ENCODE peak calls at places on chromosomes 3 and 15, in eight cellular contexts. R, J, L, K, O, W, M and I are unnamed samples.

GRCh38 chr3:12370758-12371157 is 81.9 kb downstream of the PPARG start:
- DNase-seq in O (peak), R (no peak), K (no peak), W (no peak), L (no peak), J (no peak), M (no peak), I (no peak)

GRCh38 chr3:30606301-30607031 is at the start of gene TGFBR2:
- DNase-seq in O (peak), W (peak), R (peak), M (peak), J (peak), K (peak), L (peak), I (peak)

GRCh38 chr15:47577476-47577875 is 139.8 kb upstream of the SEMA6D start:
- DNase-seq in W (no peak), R (no peak), K (no peak), J (no peak), O (no peak), L (no peak), M (peak), I (no peak)

GRCh38 chr3:109132801-109133473 is 3.6 kb upstream of the C3orf85 start:
- DNase-seq in M (no peak), R (no peak), K (no peak), L (no peak), J (no peak), W (no peak), O (no peak), I (no peak)

GRCh38 chr3:196115678-196116083 is 33.8 kb upstream of the TFRC start:
- DNase-seq in J (no peak), K (no peak), W (no peak), L (no peak), R (no peak), O (no peak), M (no peak), I (no peak)

GRCh38 chr3:123102249-123102648 is 35.4 kb downstream of the PDIA5 start:
- DNase-seq in W (no peak), J (no peak), L (no peak), R (no peak), M (no peak), K (no peak), O (no peak), I (no peak)

GRCh38 chr3:79383402-79384012 is 384.3 kb downstream of the ROBO1 start:
- DNase-seq in J (no peak), L (no peak), W (no peak), K (no peak), R (no peak), O (no peak), M (no peak), I (no peak)

GRCh38 chr15:40953713-40954074 is 423 bp downstream of the CHAC1 start:
- DNase-seq in O (no peak), R (no peak), L (no peak), W (peak), M (peak), K (no peak), J (no peak), I (no peak)

GRCh38 chr3:139935071-139935865 is at the start of gene CLSTN2:
- DNase-seq in M (peak), K (peak), J (no peak), W (peak), R (peak), O (no peak), L (no peak), I (peak)

GRCh38 chr15:90600954-90601353 is 71.2 kb downstream of the CRTC3 start:
- DNase-seq in R (no peak), M (no peak), O (no peak), W (no peak), J (no peak), K (no peak), L (no peak), I (no peak)

GRCh38 chr3:11470031-11470853 is 173.5 kb downstream of the VGLL4 start:
- DNase-seq in R (no peak), J (no peak), K (no peak), O (no peak), M (no peak), W (no peak), L (no peak), I (no peak)

GRCh38 chr3:31567036-31567435 is 34.3 kb downstream of the STT3B start:
- DNase-seq in J (no peak), O (no peak), M (peak), W (no peak), L (no peak), K (no peak), R (no peak), I (no peak)

GRCh38 chr15:68210821-68211655 is 5.9 kb upstream of the CALML4 start:
- DNase-seq in R (peak), K (peak), M (peak), W (peak), O (no peak), L (no peak), J (peak), I (no peak)

GRCh38 chr3:36175916-36176461 is 204.3 kb upstream of the STAC start:
- DNase-seq in K (no peak), O (no peak), M (no peak), J (no peak), R (no peak), L (no peak), W (no peak), I (no peak)

GRCh38 chr3:27623085-27623753 is 98.9 kb downstream of the EOMES start:
- DNase-seq in K (no peak), L (peak), O (no peak), W (no peak), R (no peak), J (no peak), M (no peak), I (no peak)

GRCh38 chr3:127959873-127960272 is 44.8 kb downstream of the KBTBD12 start:
- DNase-seq in W (no peak), L (no peak), K (no peak), J (no peak), O (no peak), R (no peak), M (no peak), I (no peak)

GRCh38 chr3:122880624-122881023 is 85.8 kb downstream of the SLC49A4 start:
- DNase-seq in O (no peak), M (no peak), R (no peak), J (no peak), K (no peak), L (no peak), W (no peak), I (no peak)

GRCh38 chr3:63519426-63519825 is 133.0 kb upstream of the SNTN start:
- DNase-seq in W (no peak), M (no peak), L (no peak), J (no peak), R (no peak), O (no peak), K (no peak), I (no peak)

GRCh38 chr3:64505419-64505818 is 182.4 kb downstream of the ADAMTS9 start:
- DNase-seq in W (no peak), R (no peak), J (no peak), M (no peak), K (no peak), L (no peak), O (no peak), I (no peak)

GRCh38 chr15:99249270-99249817 is at the start of gene TTC23:
- DNase-seq in M (no peak), K (peak), J (no peak), O (peak), L (no peak), W (no peak), R (no peak), I (no peak)

GRCh38 chr3:15271785-15272381 is 60.5 kb downstream of the SH3BP5 start:
- DNase-seq in J (peak), R (no peak), M (no peak), O (no peak), K (peak), L (no peak), W (peak), I (no peak)

GRCh38 chr3:13111874-13112520 is 38.8 kb upstream of the IQSEC1 start:
- DNase-seq in O (no peak), L (no peak), W (peak), R (no peak), M (no peak), J (no peak), K (no peak), I (no peak)

GRCh38 chr3:88150371-88150770 is 612 bp downstream of the C3orf38 start:
- DNase-seq in J (no peak), W (no peak), O (no peak), R (no peak), L (no peak), M (no peak), K (no peak), I (no peak)

GRCh38 chr3:185837409-185837808 is 12.6 kb upstream of the IGF2BP2 start:
- DNase-seq in K (no peak), L (no peak), R (no peak), J (no peak), M (no peak), W (no peak), O (no peak), I (no peak)

GRCh38 chr3:31105438-31106077 is 211.1 kb upstream of the GADL1 start:
- DNase-seq in R (no peak), K (no peak), M (no peak), J (no peak), O (no peak), L (no peak), W (no peak), I (no peak)

GRCh38 chr3:46675843-46676567 is 17.5 kb downstream of the ALS2CL start:
- DNase-seq in O (no peak), R (no peak), J (no peak), L (no peak), K (no peak), M (peak), W (peak), I (no peak)

GRCh38 chr3:48215466-48215865 is 7.8 kb upstream of the CAMP start:
- DNase-seq in R (no peak), O (no peak), W (no peak), J (no peak), K (peak), L (no peak), M (no peak), I (no peak)

GRCh38 chr3:71784914-71785593 is at the start of gene PROK2:
- DNase-seq in L (no peak), W (peak), R (no peak), J (no peak), O (no peak), K (no peak), M (peak), I (no peak)

GRCh38 chr3:141486416-141486734 is 452 bp upstream of the RASA2 start:
- DNase-seq in K (no peak), L (no peak), M (no peak), J (no peak), R (no peak), W (no peak), O (no peak), I (no peak)

GRCh38 chr3:141486735-141487418 is at the start of gene RASA2:
- DNase-seq in O (peak), L (no peak), K (peak), W (peak), R (no peak), M (peak), J (peak), I (peak)

GRCh38 chr3:141489184-141489583 is 2.4 kb downstream of the RASA2 start:
- DNase-seq in W (no peak), K (no peak), J (no peak), L (no peak), M (no peak), R (no peak), O (no peak), I (no peak)

GRCh38 chr3:141485578-141486415 is 1.0 kb upstream of the RASA2 start:
- DNase-seq in W (no peak), M (no peak), R (no peak), O (peak), J (no peak), L (no peak), K (no peak), I (no peak)

GRCh38 chr3:141487419-141488345 is 855 bp downstream of the RASA2 start:
- DNase-seq in W (peak), M (no peak), O (peak), K (peak), R (peak), L (no peak), J (peak), I (peak)
- TF ChIP-seq CTCF in W (no peak), M (no peak), O (no peak), K (no peak), R (no peak), L (no peak), J (no peak), I (no peak)

GRCh38 chr15:25742008-25742407 is 121.1 kb downstream of the ATP10A start:
- DNase-seq in R (no peak), K (no peak), W (no peak), L (no peak), J (no peak), O (no peak), M (no peak), I (peak)

GRCh38 chr15:25740438-25741252 is 122.5 kb downstream of the ATP10A start:
- DNase-seq in R (no peak), M (no peak), L (no peak), W (no peak), K (no peak), O (no peak), J (no peak), I (peak)

GRCh38 chr15:25738171-25738792 is 124.8 kb downstream of the ATP10A start:
- DNase-seq in W (no peak), O (no peak), K (no peak), M (no peak), J (no peak), L (no peak), R (no peak), I (no peak)

GRCh38 chr15:25741253-25741575 is 121.9 kb downstream of the ATP10A start:
- DNase-seq in M (no peak), L (no peak), R (no peak), W (no peak), J (no peak), K (no peak), O (no peak), I (no peak)

GRCh38 chr15:25739687-25740121 is 123.4 kb downstream of the ATP10A start:
- DNase-seq in R (no peak), M (no peak), W (no peak), O (no peak), K (no peak), L (no peak), J (no peak), I (no peak)
- TF ChIP-seq CTCF in R (no peak), M (no peak), W (peak), O (no peak), K (no peak), L (peak), J (peak), I (no peak)

GRCh38 chr3:188431040-188431439 is 277.1 kb downstream of the LPP start:
- DNase-seq in O (no peak), L (no peak), M (no peak), R (no peak), W (no peak), K (no peak), J (no peak), I (no peak)

GRCh38 chr3:188434594-188434993 is 280.6 kb downstream of the LPP start:
- DNase-seq in M (no peak), L (no peak), W (no peak), O (no peak), K (no peak), R (no peak), J (no peak), I (no peak)

GRCh38 chr3:188431553-188431952 is 277.6 kb downstream of the LPP start:
- DNase-seq in L (no peak), K (no peak), J (no peak), W (no peak), M (no peak), R (no peak), O (no peak), I (no peak)

GRCh38 chr3:188433526-188433855 is 279.5 kb downstream of the LPP start:
- DNase-seq in W (no peak), J (no peak), O (no peak), K (no peak), M (no peak), L (no peak), R (no peak), I (no peak)

DNA sequence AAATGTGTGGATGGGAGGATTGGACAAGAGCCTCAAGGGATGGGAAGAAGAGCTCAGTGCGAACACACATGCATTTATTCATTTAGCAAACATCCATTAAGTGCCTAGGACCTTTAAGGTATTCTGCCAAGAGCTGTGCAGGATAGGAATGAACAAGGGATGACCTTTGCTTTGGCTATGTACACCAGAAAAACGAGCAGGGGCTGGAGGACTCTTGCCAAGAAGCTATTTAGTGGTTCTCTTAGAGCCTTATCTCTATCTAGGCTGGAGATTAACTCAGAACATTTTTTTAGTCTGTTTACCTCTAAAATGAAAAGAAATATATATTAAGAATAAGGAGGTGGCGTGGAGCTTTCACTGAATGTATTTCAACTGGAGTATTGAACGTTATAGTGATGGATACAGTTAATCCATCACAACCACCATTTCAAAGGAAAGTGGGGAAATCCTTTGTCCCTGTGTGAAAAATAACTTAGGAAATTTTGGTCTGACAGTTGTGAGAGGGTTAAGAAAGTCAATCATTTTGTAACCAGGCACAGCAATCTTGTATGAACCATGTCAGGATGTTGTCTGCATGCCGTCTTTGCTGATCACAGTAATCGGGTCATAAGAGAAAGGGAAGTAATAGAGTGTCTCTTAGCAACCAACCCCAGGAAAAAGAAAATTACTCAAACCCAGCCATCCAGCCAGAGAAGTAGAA is 279.0 kb downstream of the LPP start:
- DNase-seq in L (no peak), K (no peak), R (no peak), M (no peak), W (no peak), O (no peak), J (no peak), I (no peak)
- TF ChIP-seq CTCF in L (no peak), K (no peak), R (no peak), M (no peak), W (no peak), O (no peak), J (no peak), I (no peak)

DNA sequence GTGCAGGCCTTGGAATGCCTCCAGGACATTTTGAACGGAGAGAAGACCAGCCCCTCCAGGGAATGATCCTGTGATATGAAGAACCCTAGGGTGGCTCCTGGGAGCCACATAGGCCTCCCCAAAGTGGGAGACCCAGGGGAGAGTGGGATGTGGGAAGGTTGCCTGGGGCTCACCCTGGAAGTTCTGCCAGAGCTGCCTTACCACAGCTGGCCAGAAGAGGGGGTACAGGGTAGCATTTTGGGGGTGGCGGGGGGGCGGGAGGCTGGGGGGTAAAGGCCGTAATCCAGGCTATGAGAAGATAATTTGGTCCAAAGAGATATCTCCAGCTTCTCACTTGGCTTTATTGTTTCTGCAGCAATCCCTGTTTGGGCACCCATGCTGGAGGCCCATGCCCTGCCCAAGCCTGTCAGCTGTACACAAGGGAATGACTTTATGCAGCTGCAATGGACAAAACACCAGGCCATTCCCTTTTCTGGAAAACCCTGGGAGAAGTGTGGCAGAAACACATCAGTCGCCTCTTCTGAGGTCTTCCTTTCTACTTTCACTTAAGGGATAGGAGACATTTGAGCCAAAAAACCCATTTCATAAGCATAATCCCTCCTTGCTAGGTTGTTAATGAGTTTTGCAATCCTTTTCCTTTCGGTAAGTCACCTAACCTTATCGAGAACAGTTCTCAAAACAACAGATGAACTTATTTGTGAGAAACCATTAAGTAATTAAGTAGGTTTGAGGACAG is 11.0 kb upstream of the MUSTN1 start:
- DNase-seq in R (no peak), O (no peak), W (no peak), J (no peak), M (no peak), K (no peak), L (no peak), I (no peak)
- TF ChIP-seq CTCF in R (no peak), O (no peak), W (peak), J (peak), M (peak), K (no peak), L (peak), I (no peak)